ENCODE peak calls at places on chromosomes 3 and 15, in seven cellular contexts. One of them, this sample, is unnamed. For H3K27me3, the result is how much of the 10 kb centered on the place peaks cover.

GRCh38 chr15:68644088-68644904 is 65.5 kb downstream of the CORO2B start:
- DNase-seq in dorsolateral prefrontal cortex: no peak
- DNase-seq in CD8-positive, alpha-beta T cell: no peak
- DNase-seq in cardiac muscle cell: no peak
- DNase-seq in kidney epithelial cell: no peak
- DNase-seq in foreskin keratinocyte: peak
- DNase-seq in WERI-Rb-1: no peak
- DNase-seq in this sample: no peak

GRCh38 chr3:158864492-158864891 is 62.6 kb downstream of the MFSD1 start:
- DNase-seq in cardiac muscle cell: no peak
- DNase-seq in dorsolateral prefrontal cortex: no peak
- DNase-seq in kidney epithelial cell: no peak
- DNase-seq in WERI-Rb-1: no peak
- DNase-seq in foreskin keratinocyte: no peak
- DNase-seq in CD8-positive, alpha-beta T cell: no peak
- DNase-seq in this sample: no peak

GRCh38 chr15:39789736-39790135 is 7.1 kb upstream of the FSIP1 start:
- DNase-seq in kidney epithelial cell: no peak
- DNase-seq in cardiac muscle cell: no peak
- DNase-seq in CD8-positive, alpha-beta T cell: no peak
- DNase-seq in foreskin keratinocyte: no peak
- DNase-seq in dorsolateral prefrontal cortex: no peak
- DNase-seq in WERI-Rb-1: no peak
- DNase-seq in this sample: no peak

GRCh38 chr3:60633644-60634043 is 617.6 kb downstream of the FHIT start:
- DNase-seq in cardiac muscle cell: peak
- DNase-seq in dorsolateral prefrontal cortex: no peak
- DNase-seq in foreskin keratinocyte: no peak
- DNase-seq in WERI-Rb-1: no peak
- DNase-seq in kidney epithelial cell: no peak
- DNase-seq in CD8-positive, alpha-beta T cell: no peak
- DNase-seq in this sample: no peak

GRCh38 chr15:101027273-101027901 is 108.2 kb downstream of the LRRK1 start:
- DNase-seq in WERI-Rb-1: peak
- DNase-seq in CD8-positive, alpha-beta T cell: peak
- DNase-seq in kidney epithelial cell: no peak
- DNase-seq in foreskin keratinocyte: no peak
- DNase-seq in dorsolateral prefrontal cortex: no peak
- DNase-seq in cardiac muscle cell: no peak
- DNase-seq in this sample: peak

GRCh38 chr3:186953011-186953487 is 22.7 kb downstream of the ST6GAL1 start:
- DNase-seq in foreskin keratinocyte: no peak
- DNase-seq in cardiac muscle cell: no peak
- DNase-seq in CD8-positive, alpha-beta T cell: no peak
- DNase-seq in dorsolateral prefrontal cortex: no peak
- DNase-seq in WERI-Rb-1: no peak
- DNase-seq in kidney epithelial cell: no peak
- DNase-seq in this sample: no peak

GRCh38 chr3:186209810-186210752 is 101.2 kb upstream of the ETV5 start:
- DNase-seq in kidney epithelial cell: no peak
- DNase-seq in foreskin keratinocyte: no peak
- DNase-seq in CD8-positive, alpha-beta T cell: no peak
- DNase-seq in cardiac muscle cell: no peak
- DNase-seq in dorsolateral prefrontal cortex: peak
- DNase-seq in WERI-Rb-1: peak
- DNase-seq in this sample: peak

GRCh38 chr3:151909720-151910405 is 36.4 kb downstream of the SUCNR1 start:
- DNase-seq in foreskin keratinocyte: no peak
- DNase-seq in dorsolateral prefrontal cortex: no peak
- DNase-seq in cardiac muscle cell: no peak
- DNase-seq in WERI-Rb-1: no peak
- DNase-seq in CD8-positive, alpha-beta T cell: no peak
- DNase-seq in kidney epithelial cell: no peak
- DNase-seq in this sample: no peak

GRCh38 chr3:117168896-117169295 is 459.3 kb downstream of the TUSC7 start:
- DNase-seq in CD8-positive, alpha-beta T cell: no peak
- DNase-seq in cardiac muscle cell: no peak
- DNase-seq in foreskin keratinocyte: no peak
- DNase-seq in dorsolateral prefrontal cortex: no peak
- DNase-seq in kidney epithelial cell: no peak
- DNase-seq in WERI-Rb-1: no peak
- DNase-seq in this sample: no peak

GRCh38 chr15:77840962-77841361 is 208.2 kb upstream of the LINGO1 start:
- DNase-seq in cardiac muscle cell: no peak
- DNase-seq in foreskin keratinocyte: peak
- DNase-seq in WERI-Rb-1: no peak
- DNase-seq in kidney epithelial cell: peak
- DNase-seq in CD8-positive, alpha-beta T cell: no peak
- DNase-seq in dorsolateral prefrontal cortex: no peak
- DNase-seq in this sample: no peak

GRCh38 chr3:44208086-44208485 is 33.6 kb upstream of the TOPAZ1 start:
- DNase-seq in kidney epithelial cell: no peak
- DNase-seq in dorsolateral prefrontal cortex: no peak
- DNase-seq in cardiac muscle cell: no peak
- DNase-seq in foreskin keratinocyte: peak
- DNase-seq in WERI-Rb-1: no peak
- DNase-seq in CD8-positive, alpha-beta T cell: no peak
- DNase-seq in this sample: no peak

GRCh38 chr3:13011369-13012227 is 61.6 kb downstream of the IQSEC1 start:
- DNase-seq in kidney epithelial cell: no peak
- DNase-seq in cardiac muscle cell: peak
- DNase-seq in WERI-Rb-1: no peak
- DNase-seq in foreskin keratinocyte: no peak
- DNase-seq in CD8-positive, alpha-beta T cell: peak
- DNase-seq in dorsolateral prefrontal cortex: peak
- DNase-seq in this sample: no peak

GRCh38 chr3:43958005-43958770 is 267.4 kb downstream of the ABHD5 start:
- DNase-seq in WERI-Rb-1: peak
- DNase-seq in dorsolateral prefrontal cortex: no peak
- DNase-seq in foreskin keratinocyte: no peak
- DNase-seq in cardiac muscle cell: no peak
- DNase-seq in kidney epithelial cell: no peak
- DNase-seq in CD8-positive, alpha-beta T cell: no peak
- DNase-seq in this sample: no peak

GRCh38 chr15:33738941-33739664 is 229.2 kb upstream of the CHRM5 start:
- DNase-seq in kidney epithelial cell: no peak
- DNase-seq in foreskin keratinocyte: no peak
- DNase-seq in cardiac muscle cell: no peak
- DNase-seq in dorsolateral prefrontal cortex: no peak
- DNase-seq in CD8-positive, alpha-beta T cell: no peak
- DNase-seq in WERI-Rb-1: no peak
- DNase-seq in this sample: no peak

GRCh38 chr3:177517906-177518305 is 320.6 kb upstream of the TBL1XR1 start:
- DNase-seq in foreskin keratinocyte: no peak
- DNase-seq in kidney epithelial cell: no peak
- DNase-seq in cardiac muscle cell: no peak
- DNase-seq in WERI-Rb-1: no peak
- DNase-seq in CD8-positive, alpha-beta T cell: no peak
- DNase-seq in dorsolateral prefrontal cortex: no peak
- DNase-seq in this sample: no peak

GRCh38 chr3:15089201-15089600 is 9.7 kb downstream of the RBSN start:
- DNase-seq in WERI-Rb-1: no peak
- DNase-seq in foreskin keratinocyte: no peak
- DNase-seq in dorsolateral prefrontal cortex: no peak
- DNase-seq in kidney epithelial cell: no peak
- DNase-seq in CD8-positive, alpha-beta T cell: no peak
- DNase-seq in cardiac muscle cell: no peak
- DNase-seq in this sample: no peak

GRCh38 chr15:34582461-34583357 is 742 bp downstream of the GOLGA8B start:
- DNase-seq in kidney epithelial cell: no peak
- DNase-seq in CD8-positive, alpha-beta T cell: peak
- DNase-seq in WERI-Rb-1: peak
- DNase-seq in dorsolateral prefrontal cortex: no peak
- DNase-seq in cardiac muscle cell: peak
- DNase-seq in foreskin keratinocyte: no peak
- DNase-seq in this sample: no peak

GRCh38 chr15:41474941-41475340 is 18.7 kb upstream of the ITPKA start:
- DNase-seq in foreskin keratinocyte: no peak
- DNase-seq in kidney epithelial cell: no peak
- DNase-seq in dorsolateral prefrontal cortex: no peak
- DNase-seq in cardiac muscle cell: no peak
- DNase-seq in WERI-Rb-1: no peak
- DNase-seq in CD8-positive, alpha-beta T cell: no peak
- DNase-seq in this sample: no peak

GRCh38 chr15:25508369-25509002 is 69.7 kb upstream of the UBE3A start:
- DNase-seq in cardiac muscle cell: peak
- DNase-seq in WERI-Rb-1: peak
- DNase-seq in foreskin keratinocyte: no peak
- DNase-seq in dorsolateral prefrontal cortex: no peak
- DNase-seq in CD8-positive, alpha-beta T cell: no peak
- DNase-seq in kidney epithelial cell: no peak
- DNase-seq in this sample: no peak

GRCh38 chr15:26773485-26773877 is 615 bp upstream of the GABRB3 start:
- DNase-seq in CD8-positive, alpha-beta T cell: no peak
- DNase-seq in WERI-Rb-1: peak
- DNase-seq in kidney epithelial cell: no peak
- DNase-seq in cardiac muscle cell: peak
- DNase-seq in foreskin keratinocyte: no peak
- DNase-seq in dorsolateral prefrontal cortex: no peak
- DNase-seq in this sample: no peak

GRCh38 chr15:26771168-26771916 is 1.5 kb downstream of the GABRB3 start:
- DNase-seq in dorsolateral prefrontal cortex: no peak
- DNase-seq in foreskin keratinocyte: no peak
- DNase-seq in kidney epithelial cell: no peak
- DNase-seq in CD8-positive, alpha-beta T cell: no peak
- DNase-seq in WERI-Rb-1: peak
- DNase-seq in cardiac muscle cell: peak
- DNase-seq in this sample: no peak

GRCh38 chr15:26772588-26773484 is at the start of gene GABRB3:
- DNase-seq in dorsolateral prefrontal cortex: peak
- DNase-seq in foreskin keratinocyte: no peak
- DNase-seq in WERI-Rb-1: peak
- DNase-seq in CD8-positive, alpha-beta T cell: no peak
- DNase-seq in kidney epithelial cell: no peak
- DNase-seq in cardiac muscle cell: peak
- DNase-seq in this sample: no peak

GRCh38 chr15:26773917-26774316 is 1.1 kb upstream of the GABRB3 start:
- DNase-seq in WERI-Rb-1: peak
- DNase-seq in CD8-positive, alpha-beta T cell: no peak
- DNase-seq in dorsolateral prefrontal cortex: no peak
- DNase-seq in cardiac muscle cell: peak
- DNase-seq in kidney epithelial cell: no peak
- DNase-seq in foreskin keratinocyte: no peak
- DNase-seq in this sample: no peak

DNA sequence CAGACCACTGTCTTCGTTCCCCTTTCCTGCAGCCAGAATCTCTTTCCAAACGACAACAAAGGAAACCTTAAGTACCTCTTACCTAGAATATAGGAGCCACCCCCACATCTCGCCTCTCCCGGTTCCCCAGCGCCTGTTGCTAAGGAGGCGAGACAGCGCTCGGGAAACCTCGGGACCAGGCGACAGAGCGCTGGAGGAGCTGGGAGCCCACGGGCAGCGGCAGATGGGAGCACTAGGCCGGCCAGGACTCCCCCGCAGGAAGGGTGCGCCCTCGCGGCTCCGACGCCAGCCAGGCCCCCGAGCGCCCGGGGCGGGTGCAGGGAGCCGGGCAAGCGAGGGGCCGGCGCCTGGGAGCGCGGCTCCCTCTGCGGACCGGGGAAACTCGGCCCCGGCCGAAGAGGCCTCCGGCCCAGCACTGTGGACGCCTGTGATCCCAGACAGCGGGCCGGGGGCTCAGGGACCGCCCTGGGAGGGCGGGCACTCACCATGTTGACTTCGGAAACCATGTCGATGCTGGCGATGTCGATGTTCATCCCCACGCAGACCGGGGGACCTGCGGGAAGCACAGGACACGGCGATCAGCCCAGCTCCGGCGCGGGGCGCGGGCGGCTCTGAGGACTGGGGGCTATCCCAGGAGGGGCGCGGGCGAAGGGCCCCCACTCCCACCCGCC is 814 bp downstream of the GABRB3 start:
- DNase-seq in dorsolateral prefrontal cortex: peak
- DNase-seq in WERI-Rb-1: peak
- DNase-seq in foreskin keratinocyte: no peak
- DNase-seq in kidney epithelial cell: no peak
- DNase-seq in CD8-positive, alpha-beta T cell: no peak
- DNase-seq in cardiac muscle cell: no peak
- DNase-seq in this sample: no peak
- H3K27me3 ChIP-seq in dorsolateral prefrontal cortex: under half
- H3K27me3 ChIP-seq in WERI-Rb-1: under half
- H3K27me3 ChIP-seq in foreskin keratinocyte: under half
- H3K27me3 ChIP-seq in kidney epithelial cell: under half
- H3K27me3 ChIP-seq in CD8-positive, alpha-beta T cell: under half
- H3K27me3 ChIP-seq in cardiac muscle cell: half or more
- H3K27me3 ChIP-seq in this sample: under half

DNA sequence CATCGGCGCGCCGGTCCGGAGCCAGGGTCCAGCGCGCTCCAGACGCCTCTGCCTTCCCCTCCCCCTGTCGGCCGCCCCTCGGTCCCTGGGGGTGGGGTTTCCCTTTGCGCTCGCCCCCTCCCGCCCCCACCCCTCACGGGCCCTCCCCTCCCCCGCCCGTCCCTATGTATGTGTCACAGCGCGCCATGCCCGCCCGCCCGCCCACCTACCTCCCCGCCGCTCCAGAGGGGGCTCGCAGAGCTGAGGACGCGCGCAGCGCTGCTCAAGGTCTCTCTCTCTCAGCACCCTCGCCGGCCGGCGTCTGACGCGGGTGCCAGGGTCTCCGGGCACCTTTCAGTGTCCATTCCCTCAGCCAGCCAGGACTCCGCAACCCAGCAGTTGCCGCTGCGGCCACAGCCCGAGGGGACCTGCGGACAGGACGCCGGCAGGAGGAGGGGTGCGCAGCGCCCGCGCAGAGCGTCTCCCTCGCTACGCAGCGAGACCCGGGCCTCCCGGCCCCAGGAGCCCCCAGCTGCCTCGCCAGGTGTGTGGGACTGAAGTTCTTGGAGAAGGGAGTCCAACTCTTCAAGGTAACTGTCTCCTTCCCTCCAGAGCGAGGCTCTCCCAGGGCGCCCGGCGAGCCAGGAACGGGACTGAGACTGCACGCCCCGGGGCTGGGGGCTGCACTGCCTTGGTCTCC is at the start of gene ACAN:
- DNase-seq in CD8-positive, alpha-beta T cell: no peak
- DNase-seq in foreskin keratinocyte: no peak
- DNase-seq in cardiac muscle cell: peak
- DNase-seq in kidney epithelial cell: no peak
- DNase-seq in dorsolateral prefrontal cortex: no peak
- DNase-seq in WERI-Rb-1: peak
- DNase-seq in this sample: no peak
- H3K27me3 ChIP-seq in CD8-positive, alpha-beta T cell: under half
- H3K27me3 ChIP-seq in foreskin keratinocyte: half or more
- H3K27me3 ChIP-seq in cardiac muscle cell: half or more
- H3K27me3 ChIP-seq in kidney epithelial cell: under half
- H3K27me3 ChIP-seq in dorsolateral prefrontal cortex: under half
- H3K27me3 ChIP-seq in WERI-Rb-1: under half
- H3K27me3 ChIP-seq in this sample: half or more

GRCh38 chr15:60614862-60615771 is 136.2 kb upstream of the ICE2 start:
- DNase-seq in kidney epithelial cell: no peak
- DNase-seq in dorsolateral prefrontal cortex: no peak
- DNase-seq in cardiac muscle cell: no peak
- DNase-seq in foreskin keratinocyte: no peak
- DNase-seq in CD8-positive, alpha-beta T cell: no peak
- DNase-seq in WERI-Rb-1: peak
- DNase-seq in this sample: no peak
- H3K27me3 ChIP-seq in kidney epithelial cell: under half
- H3K27me3 ChIP-seq in dorsolateral prefrontal cortex: under half
- H3K27me3 ChIP-seq in cardiac muscle cell: under half
- H3K27me3 ChIP-seq in foreskin keratinocyte: under half
- H3K27me3 ChIP-seq in CD8-positive, alpha-beta T cell: under half
- H3K27me3 ChIP-seq in WERI-Rb-1: under half
- H3K27me3 ChIP-seq in this sample: under half

GRCh38 chr3:195818301-195818700 is 6.6 kb upstream of the MUC4 start:
- DNase-seq in kidney epithelial cell: no peak
- DNase-seq in WERI-Rb-1: no peak
- DNase-seq in cardiac muscle cell: no peak
- DNase-seq in foreskin keratinocyte: no peak
- DNase-seq in CD8-positive, alpha-beta T cell: no peak
- DNase-seq in dorsolateral prefrontal cortex: no peak
- DNase-seq in this sample: no peak
- H3K27me3 ChIP-seq in kidney epithelial cell: under half
- H3K27me3 ChIP-seq in WERI-Rb-1: under half
- H3K27me3 ChIP-seq in cardiac muscle cell: under half
- H3K27me3 ChIP-seq in foreskin keratinocyte: under half
- H3K27me3 ChIP-seq in CD8-positive, alpha-beta T cell: under half
- H3K27me3 ChIP-seq in dorsolateral prefrontal cortex: under half
- H3K27me3 ChIP-seq in this sample: under half

This sample was measured in suprapubic skin.